ENCODE peak calls at places on chromosomes 5 and 9, in six cellular contexts. V, H, K, F, D and N are unnamed samples.
A peak's percentile ranks its signal among the peaks of the same experiment; 100 is the strongest.

GRCh38 chr5:167332291-167332690 is 959.2 kb upstream of the WWC1 start:
- DNase-seq in V (no peak), H (no peak), F (no peak), D (no peak), K (no peak), N (no peak)

GRCh38 chr9:89536618-89537017 is 38.7 kb upstream of the SEMA4D start:
- DNase-seq in K (no peak), H (no peak), F (peak; percentile 68), D (no peak), V (no peak), N (no peak)

GRCh38 chr5:151186052-151186451 is 28.5 kb upstream of the ANXA6 start:
- DNase-seq in V (no peak), H (no peak), F (no peak), D (no peak), K (no peak), N (no peak)

GRCh38 chr9:35664531-35665470 is at the start of gene ARHGEF39:
- DNase-seq in K (no peak), V (peak; percentile 91), H (peak; percentile 76), D (peak; percentile 57), F (peak; percentile 90), N (peak; percentile 53)

GRCh38 chr9:28547469-28547981 is 974.2 kb upstream of the C9orf72 start:
- DNase-seq in D (no peak), V (no peak), F (no peak), H (no peak), K (no peak), N (no peak)

GRCh38 chr9:81318571-81318970 is 370.8 kb downstream of the TLE1 start:
- DNase-seq in F (no peak), K (no peak), V (no peak), H (no peak), D (no peak), N (no peak)

GRCh38 chr9:137793196-137793841 is 84.3 kb upstream of the CACNA1B start:
- DNase-seq in H (no peak), K (no peak), D (no peak), F (no peak), V (peak; percentile 19), N (no peak)

GRCh38 chr5:10478436-10478835 is 36.8 kb downstream of the ROPN1L start:
- DNase-seq in V (no peak), D (no peak), F (no peak), H (no peak), K (no peak), N (no peak)

GRCh38 chr9:135474915-135475314 is 4.7 kb upstream of the PPP1R26 start:
- DNase-seq in K (no peak), D (no peak), F (no peak), V (peak; percentile 80), H (no peak), N (no peak)

GRCh38 chr5:135950611-135951010 is 4.2 kb downstream of the LECT2 start:
- DNase-seq in H (no peak), K (no peak), F (no peak), D (no peak), V (no peak), N (no peak)

GRCh38 chr5:143361438-143361837 is 42.0 kb downstream of the NR3C1 start:
- DNase-seq in D (no peak), V (no peak), F (no peak), K (no peak), H (no peak), N (no peak)

GRCh38 chr5:16596541-16596940 is 20.3 kb downstream of the RETREG1 start:
- DNase-seq in H (no peak), K (no peak), V (no peak), F (no peak), D (no peak), N (no peak)

GRCh38 chr5:33118761-33119415 is 321.9 kb upstream of the TARS1 start:
- DNase-seq in K (no peak), V (no peak), D (no peak), H (no peak), F (no peak), N (no peak)

GRCh38 chr9:71079451-71079850 is 42.0 kb downstream of the TRPM3 start:
- DNase-seq in D (no peak), F (no peak), H (no peak), K (no peak), V (no peak), N (peak; percentile 6)

GRCh38 chr9:136482793-136483588 is at the start of gene SEC16A:
- DNase-seq in V (peak; percentile 100), K (peak; percentile 60), F (peak; percentile 100), H (peak; percentile 100), D (peak; percentile 100), N (peak; percentile 97)

GRCh38 chr5:54296386-54296785 is 14.0 kb downstream of the ARL15 start:
- DNase-seq in V (peak; percentile 65), K (no peak), F (no peak), D (no peak), H (no peak), N (no peak)

GRCh38 chr9:98134702-98135557 is 15.9 kb upstream of the TRIM14 start:
- DNase-seq in V (peak; percentile 45), K (no peak), H (no peak), F (no peak), D (no peak), N (no peak)

GRCh38 chr9:70675868-70676370 is 261.5 kb upstream of the KLF9 start:
- DNase-seq in D (no peak), F (no peak), V (no peak), K (no peak), H (no peak), N (no peak)

GRCh38 chr9:129408535-129409215 is 212.2 kb downstream of the C9orf50 start:
- DNase-seq in D (no peak), F (no peak), V (no peak), K (no peak), H (peak; percentile 30), N (no peak)

GRCh38 chr5:125349432-125349831 is 603.0 kb upstream of the ZNF608 start:
- DNase-seq in V (no peak), K (no peak), F (no peak), D (no peak), H (no peak), N (no peak)

GRCh38 chr5:109996246-109996645 is 306.5 kb downstream of the MAN2A1 start:
- DNase-seq in D (no peak), H (no peak), F (no peak), V (no peak), K (no peak), N (no peak)

GRCh38 chr5:40288791-40289475 is 390.8 kb upstream of the PTGER4 start:
- DNase-seq in F (no peak), D (no peak), V (no peak), K (no peak), H (no peak), N (no peak)

GRCh38 chr5:61943718-61944117 is 362.3 kb upstream of the KIF2A start:
- DNase-seq in V (no peak), K (no peak), D (no peak), F (no peak), H (no peak), N (no peak)

GRCh38 chr5:137498736-137499505 is at the start of gene SPOCK1:
- DNase-seq in K (no peak), V (peak; percentile 86), H (no peak), F (no peak), D (peak; percentile 26), N (peak; percentile 70)

GRCh38 chr9:92191801-92192200 is 76.6 kb upstream of the SPTLC1 start:
- DNase-seq in D (no peak), H (no peak), K (no peak), F (no peak), V (no peak), N (no peak)